ENCODE peak calls at places on chromosomes 16 and 17, in four cellular contexts. One of them, this sample, is unnamed.

GRCh38 chr17:927611-928461 is 51.7 kb downstream of the NXN start:
- DNase-seq in RWPE1: peak; percentile 92
- DNase-seq in NCI-H524 treated with DMSO at 0.1 percent for 48 hours: peak; percentile 77
- DNase-seq in C1 segment of cervical spinal cord: no peak
- DNase-seq in this sample: peak; percentile 98

GRCh38 chr17:4480929-4481898 is 17.5 kb upstream of the SPNS2 start:
- DNase-seq in RWPE1: no peak
- DNase-seq in NCI-H524 treated with DMSO at 0.1 percent for 48 hours: no peak
- DNase-seq in C1 segment of cervical spinal cord: no peak
- DNase-seq in this sample: no peak

GRCh38 chr16:55376567-55377167 is 52.7 kb downstream of the IRX6 start:
- DNase-seq in RWPE1: no peak
- DNase-seq in NCI-H524 treated with DMSO at 0.1 percent for 48 hours: no peak
- DNase-seq in C1 segment of cervical spinal cord: no peak
- DNase-seq in this sample: no peak

GRCh38 chr16:86740817-86741799 is 162.8 kb downstream of the FOXL1 start:
- DNase-seq in RWPE1: peak; percentile 27
- DNase-seq in NCI-H524 treated with DMSO at 0.1 percent for 48 hours: no peak
- DNase-seq in C1 segment of cervical spinal cord: no peak
- DNase-seq in this sample: peak; percentile 86

GRCh38 chr17:31269597-31269996 is 27.4 kb downstream of the OMG start:
- DNase-seq in RWPE1: peak; percentile 82
- DNase-seq in NCI-H524 treated with DMSO at 0.1 percent for 48 hours: no peak
- DNase-seq in C1 segment of cervical spinal cord: no peak
- DNase-seq in this sample: peak; percentile 99

GRCh38 chr17:46836500-46836899 is 14.9 kb upstream of the WNT9B start:
- DNase-seq in RWPE1: no peak
- DNase-seq in NCI-H524 treated with DMSO at 0.1 percent for 48 hours: no peak
- DNase-seq in C1 segment of cervical spinal cord: no peak
- DNase-seq in this sample: no peak

GRCh38 chr16:1862394-1862793 is 9.6 kb downstream of the MEIOB start:
- DNase-seq in RWPE1: no peak
- DNase-seq in NCI-H524 treated with DMSO at 0.1 percent for 48 hours: no peak
- DNase-seq in C1 segment of cervical spinal cord: no peak
- DNase-seq in this sample: no peak

GRCh38 chr17:78647030-78647429 is 69.8 kb upstream of the DNAH17 start:
- DNase-seq in RWPE1: no peak
- DNase-seq in NCI-H524 treated with DMSO at 0.1 percent for 48 hours: no peak
- DNase-seq in C1 segment of cervical spinal cord: no peak
- DNase-seq in this sample: no peak

GRCh38 chr16:56824335-56824734 is 40.7 kb upstream of the SLC12A3 start:
- DNase-seq in RWPE1: no peak
- DNase-seq in NCI-H524 treated with DMSO at 0.1 percent for 48 hours: no peak
- DNase-seq in C1 segment of cervical spinal cord: no peak
- DNase-seq in this sample: no peak

GRCh38 chr17:57928898-57929297 is 26.3 kb downstream of the CUEDC1 start:
- DNase-seq in RWPE1: no peak
- DNase-seq in NCI-H524 treated with DMSO at 0.1 percent for 48 hours: no peak
- DNase-seq in C1 segment of cervical spinal cord: no peak
- DNase-seq in this sample: no peak

GRCh38 chr16:31351246-31351936 is 3.6 kb upstream of the ITGAX start:
- DNase-seq in RWPE1: no peak
- DNase-seq in NCI-H524 treated with DMSO at 0.1 percent for 48 hours: no peak
- DNase-seq in C1 segment of cervical spinal cord: no peak
- DNase-seq in this sample: no peak

GRCh38 chr16:67244387-67245188 is 2.7 kb downstream of the FHOD1 start:
- DNase-seq in RWPE1: peak; percentile 79
- DNase-seq in NCI-H524 treated with DMSO at 0.1 percent for 48 hours: no peak
- DNase-seq in C1 segment of cervical spinal cord: no peak
- DNase-seq in this sample: peak; percentile 98

GRCh38 chr17:78573955-78574354 is 3.2 kb downstream of the DNAH17 start:
- DNase-seq in RWPE1: no peak
- DNase-seq in NCI-H524 treated with DMSO at 0.1 percent for 48 hours: no peak
- DNase-seq in C1 segment of cervical spinal cord: no peak
- DNase-seq in this sample: no peak

GRCh38 chr17:80781851-80782277 is 209.8 kb upstream of the CHMP6 start:
- DNase-seq in RWPE1: no peak
- DNase-seq in NCI-H524 treated with DMSO at 0.1 percent for 48 hours: no peak
- DNase-seq in C1 segment of cervical spinal cord: no peak
- DNase-seq in this sample: no peak

GRCh38 chr16:11706180-11706742 is 36.4 kb downstream of the TXNDC11 start:
- DNase-seq in RWPE1: no peak
- DNase-seq in NCI-H524 treated with DMSO at 0.1 percent for 48 hours: no peak
- DNase-seq in C1 segment of cervical spinal cord: no peak
- DNase-seq in this sample: no peak

GRCh38 chr17:40015005-40015997 is at the start of gene CSF3:
- DNase-seq in RWPE1: no peak
- DNase-seq in NCI-H524 treated with DMSO at 0.1 percent for 48 hours: no peak
- DNase-seq in C1 segment of cervical spinal cord: no peak
- DNase-seq in this sample: no peak

GRCh38 chr16:60648260-60648659 is 1388.0 kb downstream of the CDH8 start:
- DNase-seq in RWPE1: peak; percentile 31
- DNase-seq in NCI-H524 treated with DMSO at 0.1 percent for 48 hours: no peak
- DNase-seq in C1 segment of cervical spinal cord: no peak
- DNase-seq in this sample: no peak

GRCh38 chr17:43778337-43779144 is at the start of gene DUSP3:
- DNase-seq in RWPE1: peak; percentile 91
- DNase-seq in NCI-H524 treated with DMSO at 0.1 percent for 48 hours: peak; percentile 7
- DNase-seq in C1 segment of cervical spinal cord: peak; percentile 49
- DNase-seq in this sample: peak; percentile 93

GRCh38 chr16:56233795-56234566 is 42.7 kb downstream of the GNAO1 start:
- DNase-seq in RWPE1: no peak
- DNase-seq in NCI-H524 treated with DMSO at 0.1 percent for 48 hours: no peak
- DNase-seq in C1 segment of cervical spinal cord: no peak
- DNase-seq in this sample: no peak

GRCh38 chr16:12027091-12027490 is 50.6 kb downstream of the SNX29 start:
- DNase-seq in RWPE1: peak; percentile 85
- DNase-seq in NCI-H524 treated with DMSO at 0.1 percent for 48 hours: no peak
- DNase-seq in C1 segment of cervical spinal cord: no peak
- DNase-seq in this sample: no peak

GRCh38 chr17:73341350-73342056 is 29.7 kb upstream of the CDC42EP4 start:
- DNase-seq in RWPE1: no peak
- DNase-seq in NCI-H524 treated with DMSO at 0.1 percent for 48 hours: peak; percentile 10
- DNase-seq in C1 segment of cervical spinal cord: no peak
- DNase-seq in this sample: no peak

GRCh38 chr17:61097786-61098185 is 301.9 kb upstream of the TBX2 start:
- DNase-seq in RWPE1: no peak
- DNase-seq in NCI-H524 treated with DMSO at 0.1 percent for 48 hours: no peak
- DNase-seq in C1 segment of cervical spinal cord: no peak
- DNase-seq in this sample: no peak

GRCh38 chr16:55944377-55944802 is 69.2 kb upstream of the CES5A start:
- DNase-seq in RWPE1: peak; percentile 52
- DNase-seq in NCI-H524 treated with DMSO at 0.1 percent for 48 hours: no peak
- DNase-seq in C1 segment of cervical spinal cord: no peak
- DNase-seq in this sample: peak; percentile 55

GRCh38 chr17:77501101-77501566 is 360.4 kb downstream of the SEC14L1 start:
- DNase-seq in RWPE1: no peak
- DNase-seq in NCI-H524 treated with DMSO at 0.1 percent for 48 hours: no peak
- DNase-seq in C1 segment of cervical spinal cord: no peak
- DNase-seq in this sample: no peak